ENCODE peak calls at places on chromosomes 6 and 20, in eight cellular contexts. One of them, this sample, is unnamed.

GRCh38 chr20:11686900-11687543 is 230.7 kb upstream of the BTBD3 start:
- DNase-seq in posterior cingulate gyrus: peak
- DNase-seq in fibroblast of gingiva: peak
- DNase-seq in NCI-H446: peak
- DNase-seq in effector memory CD8-positive, alpha-beta T cell: no peak
- DNase-seq in activated CD4-positive, alpha-beta T cell treated with anti-CD3 and anti-CD28 coated beads, Interleukin-2, amount 50 U/mL, for 1 hour: no peak
- DNase-seq in cardiac fibroblast: peak
- DNase-seq in fibroblast of villous mesenchyme: no peak
- DNase-seq in this sample: peak

GRCh38 chr6:137652961-137653697 is 158.9 kb upstream of the OLIG3 start:
- DNase-seq in activated CD4-positive, alpha-beta T cell treated with anti-CD3 and anti-CD28 coated beads, Interleukin-2, amount 50 U/mL, for 1 hour: no peak
- DNase-seq in fibroblast of villous mesenchyme: no peak
- DNase-seq in posterior cingulate gyrus: no peak
- DNase-seq in fibroblast of gingiva: no peak
- DNase-seq in effector memory CD8-positive, alpha-beta T cell: no peak
- DNase-seq in cardiac fibroblast: no peak
- DNase-seq in NCI-H446: no peak
- DNase-seq in this sample: no peak

GRCh38 chr20:57451759-57452661 is 60.8 kb downstream of the RBM38 start:
- DNase-seq in effector memory CD8-positive, alpha-beta T cell: no peak
- DNase-seq in fibroblast of villous mesenchyme: no peak
- DNase-seq in fibroblast of gingiva: peak
- DNase-seq in activated CD4-positive, alpha-beta T cell treated with anti-CD3 and anti-CD28 coated beads, Interleukin-2, amount 50 U/mL, for 1 hour: no peak
- DNase-seq in NCI-H446: no peak
- DNase-seq in cardiac fibroblast: no peak
- DNase-seq in posterior cingulate gyrus: no peak
- DNase-seq in this sample: no peak

GRCh38 chr6:33798343-33798848 is 5.4 kb downstream of the MLN start:
- DNase-seq in fibroblast of villous mesenchyme: no peak
- DNase-seq in cardiac fibroblast: no peak
- DNase-seq in NCI-H446: no peak
- DNase-seq in effector memory CD8-positive, alpha-beta T cell: no peak
- DNase-seq in fibroblast of gingiva: no peak
- DNase-seq in activated CD4-positive, alpha-beta T cell treated with anti-CD3 and anti-CD28 coated beads, Interleukin-2, amount 50 U/mL, for 1 hour: no peak
- DNase-seq in posterior cingulate gyrus: peak
- DNase-seq in this sample: no peak

GRCh38 chr6:163701761-163702160 is 287.2 kb downstream of the QKI start:
- DNase-seq in activated CD4-positive, alpha-beta T cell treated with anti-CD3 and anti-CD28 coated beads, Interleukin-2, amount 50 U/mL, for 1 hour: no peak
- DNase-seq in fibroblast of villous mesenchyme: no peak
- DNase-seq in NCI-H446: no peak
- DNase-seq in fibroblast of gingiva: no peak
- DNase-seq in effector memory CD8-positive, alpha-beta T cell: no peak
- DNase-seq in cardiac fibroblast: no peak
- DNase-seq in posterior cingulate gyrus: no peak
- DNase-seq in this sample: no peak

GRCh38 chr20:53692465-53693067 is 98.9 kb upstream of the ZNF217 start:
- DNase-seq in cardiac fibroblast: peak
- DNase-seq in NCI-H446: no peak
- DNase-seq in activated CD4-positive, alpha-beta T cell treated with anti-CD3 and anti-CD28 coated beads, Interleukin-2, amount 50 U/mL, for 1 hour: no peak
- DNase-seq in fibroblast of villous mesenchyme: no peak
- DNase-seq in posterior cingulate gyrus: peak
- DNase-seq in fibroblast of gingiva: peak
- DNase-seq in effector memory CD8-positive, alpha-beta T cell: no peak
- DNase-seq in this sample: no peak

GRCh38 chr6:13992417-13993055 is 67.8 kb downstream of the RNF182 start:
- DNase-seq in NCI-H446: no peak
- DNase-seq in effector memory CD8-positive, alpha-beta T cell: no peak
- DNase-seq in activated CD4-positive, alpha-beta T cell treated with anti-CD3 and anti-CD28 coated beads, Interleukin-2, amount 50 U/mL, for 1 hour: no peak
- DNase-seq in fibroblast of gingiva: peak
- DNase-seq in cardiac fibroblast: peak
- DNase-seq in fibroblast of villous mesenchyme: peak
- DNase-seq in posterior cingulate gyrus: no peak
- DNase-seq in this sample: no peak

GRCh38 chr20:44581515-44581914 is 864 bp upstream of the PKIG start:
- DNase-seq in activated CD4-positive, alpha-beta T cell treated with anti-CD3 and anti-CD28 coated beads, Interleukin-2, amount 50 U/mL, for 1 hour: no peak
- DNase-seq in effector memory CD8-positive, alpha-beta T cell: no peak
- DNase-seq in cardiac fibroblast: no peak
- DNase-seq in NCI-H446: no peak
- DNase-seq in fibroblast of gingiva: peak
- DNase-seq in posterior cingulate gyrus: no peak
- DNase-seq in fibroblast of villous mesenchyme: peak
- DNase-seq in this sample: no peak

GRCh38 chr20:35246723-35247122 is 20.2 kb downstream of the MMP24 start:
- DNase-seq in posterior cingulate gyrus: no peak
- DNase-seq in effector memory CD8-positive, alpha-beta T cell: no peak
- DNase-seq in activated CD4-positive, alpha-beta T cell treated with anti-CD3 and anti-CD28 coated beads, Interleukin-2, amount 50 U/mL, for 1 hour: no peak
- DNase-seq in fibroblast of gingiva: no peak
- DNase-seq in NCI-H446: no peak
- DNase-seq in cardiac fibroblast: no peak
- DNase-seq in fibroblast of villous mesenchyme: no peak
- DNase-seq in this sample: no peak

GRCh38 chr6:107845777-107846176 is 21.7 kb upstream of the SCML4 start:
- DNase-seq in effector memory CD8-positive, alpha-beta T cell: no peak
- DNase-seq in posterior cingulate gyrus: no peak
- DNase-seq in NCI-H446: no peak
- DNase-seq in activated CD4-positive, alpha-beta T cell treated with anti-CD3 and anti-CD28 coated beads, Interleukin-2, amount 50 U/mL, for 1 hour: no peak
- DNase-seq in cardiac fibroblast: no peak
- DNase-seq in fibroblast of gingiva: no peak
- DNase-seq in fibroblast of villous mesenchyme: no peak
- DNase-seq in this sample: no peak

GRCh38 chr6:31652925-31653724 is 664 bp upstream of the BAG6 start:
- DNase-seq in activated CD4-positive, alpha-beta T cell treated with anti-CD3 and anti-CD28 coated beads, Interleukin-2, amount 50 U/mL, for 1 hour: no peak
- DNase-seq in fibroblast of gingiva: no peak
- DNase-seq in posterior cingulate gyrus: peak
- DNase-seq in effector memory CD8-positive, alpha-beta T cell: no peak
- DNase-seq in cardiac fibroblast: peak
- DNase-seq in NCI-H446: peak
- DNase-seq in fibroblast of villous mesenchyme: no peak
- DNase-seq in this sample: peak

GRCh38 chr6:1485678-1486077 is 96.3 kb downstream of the FOXF2 start:
- DNase-seq in cardiac fibroblast: peak
- DNase-seq in activated CD4-positive, alpha-beta T cell treated with anti-CD3 and anti-CD28 coated beads, Interleukin-2, amount 50 U/mL, for 1 hour: no peak
- DNase-seq in effector memory CD8-positive, alpha-beta T cell: no peak
- DNase-seq in fibroblast of villous mesenchyme: peak
- DNase-seq in fibroblast of gingiva: peak
- DNase-seq in NCI-H446: no peak
- DNase-seq in posterior cingulate gyrus: no peak
- DNase-seq in this sample: no peak

GRCh38 chr20:44028341-44028715 is 113.7 kb downstream of the TOX2 start:
- DNase-seq in cardiac fibroblast: no peak
- DNase-seq in activated CD4-positive, alpha-beta T cell treated with anti-CD3 and anti-CD28 coated beads, Interleukin-2, amount 50 U/mL, for 1 hour: no peak
- DNase-seq in fibroblast of gingiva: peak
- DNase-seq in NCI-H446: no peak
- DNase-seq in posterior cingulate gyrus: no peak
- DNase-seq in fibroblast of villous mesenchyme: no peak
- DNase-seq in effector memory CD8-positive, alpha-beta T cell: no peak
- DNase-seq in this sample: no peak

GRCh38 chr6:82365011-82365751 is 1.6 kb downstream of the TPBG start:
- DNase-seq in effector memory CD8-positive, alpha-beta T cell: no peak
- DNase-seq in fibroblast of gingiva: peak
- DNase-seq in cardiac fibroblast: peak
- DNase-seq in activated CD4-positive, alpha-beta T cell treated with anti-CD3 and anti-CD28 coated beads, Interleukin-2, amount 50 U/mL, for 1 hour: no peak
- DNase-seq in fibroblast of villous mesenchyme: peak
- DNase-seq in posterior cingulate gyrus: peak
- DNase-seq in NCI-H446: no peak
- DNase-seq in this sample: peak